ENCODE peak calls at places on chromosomes 12 and 14, in five cellular contexts. C is ovary; S is T-cell; B is activated effector memory CD4-positive, alpha-beta T cell treated with anti-CD3 and anti-CD28 coated beads, Interleukin-2, amount 50 U/mL, for 16 hours; L is Kasumi-1. W is an unnamed sample.

GRCh38 chr14:51593397-51593796 is 58.3 kb upstream of the FRMD6 start:
- DNase-seq in C (peak), S (no peak), B (no peak), L (peak), W (no peak)

GRCh38 chr12:754871-755562 is 2.6 kb downstream of the WNK1 start:
- DNase-seq in C (no peak), S (no peak), B (no peak), L (peak), W (no peak)

GRCh38 chr12:58557646-58558045 is 362.7 kb downstream of the LRIG3 start:
- DNase-seq in C (no peak), S (no peak), B (no peak), L (no peak), W (no peak)

GRCh38 chr14:92362781-92363235 is 39.8 kb downstream of the SLC24A4 start:
- DNase-seq in C (no peak), S (no peak), B (peak), L (no peak), W (no peak)

GRCh38 chr14:54038724-54039123 is 82.1 kb upstream of the BMP4 start:
- DNase-seq in C (no peak), S (no peak), B (no peak), L (no peak), W (no peak)

GRCh38 chr12:123384994-123385376 is 1.1 kb downstream of the KMT5A start:
- DNase-seq in C (no peak), S (no peak), B (no peak), L (no peak), W (no peak)

GRCh38 chr12:90922068-90922743 is 32.8 kb downstream of the CCER1 start:
- DNase-seq in C (no peak), S (no peak), B (no peak), L (no peak), W (no peak)

GRCh38 chr12:55717397-55718007 is 1.7 kb downstream of the BLOC1S1 start:
- DNase-seq in C (no peak), S (no peak), B (no peak), L (no peak), W (no peak)

GRCh38 chr12:107017042-107017441 is 30.1 kb upstream of the MTERF2 start:
- DNase-seq in C (no peak), S (no peak), B (no peak), L (no peak), W (no peak)

GRCh38 chr14:102028733-102029132 is 58.1 kb downstream of the HSP90AA1 start:
- DNase-seq in C (no peak), S (no peak), B (no peak), L (no peak), W (no peak)

GRCh38 chr12:70468741-70469140 is 102.7 kb downstream of the KCNMB4 start:
- DNase-seq in C (no peak), S (no peak), B (no peak), L (no peak), W (no peak)

GRCh38 chr12:65667932-65668331 is 156.4 kb upstream of the HMGA2 start:
- DNase-seq in C (no peak), S (no peak), B (no peak), L (no peak), W (no peak)

GRCh38 chr14:46384611-46385010 is 267.0 kb downstream of the RPL10L start:
- DNase-seq in C (no peak), S (no peak), B (no peak), L (no peak), W (no peak)

GRCh38 chr12:64566882-64567517 is 43.3 kb upstream of the RASSF3 start:
- DNase-seq in C (no peak), S (no peak), B (no peak), L (peak), W (no peak)

GRCh38 chr12:26678697-26679660 is 154.0 kb downstream of the ITPR2 start:
- DNase-seq in C (no peak), S (no peak), B (no peak), L (no peak), W (no peak)

GRCh38 chr14:105890474-105891220 is 364.3 kb downstream of the TMEM121 start:
- DNase-seq in C (peak), S (no peak), B (peak), L (no peak), W (no peak)

GRCh38 chr12:39988574-39988973 is 117.3 kb downstream of the SLC2A13 start:
- DNase-seq in C (no peak), S (no peak), B (no peak), L (no peak), W (no peak)

GRCh38 chr12:272942-273906 is 10.6 kb upstream of the SLC6A13 start:
- DNase-seq in C (no peak), S (no peak), B (no peak), L (no peak), W (peak)

GRCh38 chr14:22088614-22089359 is 415.2 kb upstream of the OR4E1 start:
- DNase-seq in C (no peak), S (no peak), B (no peak), L (no peak), W (no peak)

GRCh38 chr14:68518910-68519686 is 273.8 kb downstream of the ZFP36L1 start:
- DNase-seq in C (peak), S (no peak), B (no peak), L (no peak), W (no peak)

GRCh38 chr12:102681309-102681708 is 200.9 kb upstream of the IGF1 start:
- DNase-seq in C (no peak), S (no peak), B (no peak), L (no peak), W (no peak)

GRCh38 chr14:50985124-50985815 is 41.0 kb upstream of the PYGL start:
- DNase-seq in C (no peak), S (no peak), B (no peak), L (no peak), W (no peak)

GRCh38 chr14:35632276-35633071 is 98.5 kb downstream of the INSM2 start:
- DNase-seq in C (no peak), S (no peak), B (no peak), L (peak), W (no peak)

GRCh38 chr12:754238-754816 is 1.9 kb downstream of the WNK1 start:
- DNase-seq in C (no peak), S (peak), B (peak), L (peak), W (no peak)

GRCh38 chr14:54435500-54435981 is 5.6 kb downstream of the CNIH1 start:
- DNase-seq in C (no peak), S (no peak), B (no peak), L (no peak), W (no peak)

GRCh38 chr12:52156310-52156709 is 35.5 kb downstream of the KRT80 start:
- DNase-seq in C (no peak), S (no peak), B (no peak), L (no peak), W (no peak)

GRCh38 chr12:50057000-50057841 is at the start of gene ASIC1:
- DNase-seq in C (peak), S (no peak), B (peak), L (peak), W (no peak)

GRCh38 chr12:54429014-54429471 is 10.0 kb upstream of the ITGA5 start:
- DNase-seq in C (no peak), S (no peak), B (no peak), L (peak), W (no peak)

GRCh38 chr14:105865266-105865903 is 339.0 kb downstream of the TMEM121 start:
- DNase-seq in C (peak), S (no peak), B (no peak), L (no peak), W (no peak)

GRCh38 chr14:71474291-71474690 is 457.9 kb upstream of the RGS6 start:
- DNase-seq in C (no peak), S (no peak), B (no peak), L (no peak), W (no peak)

W was measured in GDM1.